ENCODE peak calls at places on chromosomes 5 and 9, in five cellular contexts. N, S, D, G and A are unnamed samples.

GRCh38 chr9:70491798-70492736 is 77.6 kb upstream of the KLF9 start:
- DNase-seq in N (no peak), S (no peak), D (no peak), G (no peak), A (no peak)

GRCh38 chr5:21807953-21808352 is 1045.2 kb downstream of the CDH12 start:
- DNase-seq in N (no peak), S (no peak), D (no peak), G (peak), A (no peak)

GRCh38 chr9:6645153-6646027 is at the start of gene GLDC:
- DNase-seq in N (peak), S (peak), D (peak), G (peak), A (no peak)

GRCh38 chr5:113367586-113367985 is 67.2 kb downstream of the TSSK1B start:
- DNase-seq in N (no peak), S (no peak), D (no peak), G (peak), A (no peak)

GRCh38 chr5:145925353-145925752 is 11.0 kb upstream of the SH3RF2 start:
- DNase-seq in N (no peak), S (no peak), D (no peak), G (peak), A (no peak)

GRCh38 chr9:97786341-97786740 is 66.7 kb upstream of the FOXE1 start:
- DNase-seq in N (no peak), S (no peak), D (no peak), G (peak), A (no peak)

GRCh38 chr5:143968071-143968878 is 156.3 kb downstream of the HMHB1 start:
- DNase-seq in N (no peak), S (no peak), D (peak), G (peak), A (no peak)

GRCh38 chr9:99040911-99041582 is 63.9 kb upstream of the TGFBR1 start:
- DNase-seq in N (no peak), S (no peak), D (no peak), G (peak), A (no peak)

GRCh38 chr9:127207734-127208410 is 56.7 kb upstream of the GARNL3 start:
- DNase-seq in N (peak), S (no peak), D (no peak), G (no peak), A (no peak)

GRCh38 chr9:120365386-120365785 is 214.6 kb downstream of the CDK5RAP2 start:
- DNase-seq in N (no peak), S (no peak), D (no peak), G (no peak), A (no peak)

GRCh38 chr9:33197279-33197678 is 30.1 kb upstream of the B4GALT1 start:
- DNase-seq in N (no peak), S (no peak), D (no peak), G (no peak), A (no peak)
- TF ChIP-seq POLR2AphosphoS5 in N (no peak), S (no peak), D (no peak), G (no peak), A (no peak)

GRCh38 chr5:133205649-133206048 is 153.8 kb downstream of the HSPA4 start:
- DNase-seq in N (no peak), S (no peak), D (no peak), G (no peak), A (no peak)

GRCh38 chr5:133201310-133201709 is 149.5 kb downstream of the HSPA4 start:
- DNase-seq in N (no peak), S (no peak), D (no peak), G (no peak), A (no peak)

GRCh38 chr5:133202066-133202665 is 150.4 kb downstream of the HSPA4 start:
- DNase-seq in N (no peak), S (no peak), D (no peak), G (no peak), A (no peak)

GRCh38 chr5:133203317-133204305 is 151.8 kb downstream of the HSPA4 start:
- DNase-seq in N (no peak), S (no peak), D (no peak), G (no peak), A (no peak)

GRCh38 chr5:133205204-133205603 is 153.4 kb downstream of the HSPA4 start:
- DNase-seq in N (no peak), S (no peak), D (no peak), G (no peak), A (no peak)
- TF ChIP-seq POLR2AphosphoS5 in N (no peak), S (no peak), D (no peak), G (no peak), A (no peak)

DNA sequence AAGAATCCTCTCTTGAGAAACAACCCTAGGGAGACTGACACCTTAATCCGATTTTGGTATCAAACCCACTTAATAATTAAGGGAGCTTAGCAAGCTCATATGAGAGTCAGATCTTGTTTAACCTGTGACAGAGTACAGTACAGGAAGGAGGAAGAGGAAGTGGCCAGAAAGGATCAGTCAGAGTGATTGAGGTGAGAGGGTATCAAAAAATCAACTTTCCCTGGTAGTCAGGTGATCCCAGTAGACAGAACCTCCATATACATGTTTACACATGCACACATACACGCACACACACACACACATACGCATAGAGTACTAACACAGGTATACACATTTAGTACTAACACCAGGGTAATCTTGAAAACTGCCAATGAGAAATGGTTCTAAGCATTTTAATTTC is 56.8 kb downstream of the GLIS3 start:
- DNase-seq in N (no peak), S (no peak), D (no peak), G (no peak), A (no peak)
- TF ChIP-seq POLR2AphosphoS5 in N (no peak), S (no peak), D (no peak), G (no peak), A (no peak)

DNA sequence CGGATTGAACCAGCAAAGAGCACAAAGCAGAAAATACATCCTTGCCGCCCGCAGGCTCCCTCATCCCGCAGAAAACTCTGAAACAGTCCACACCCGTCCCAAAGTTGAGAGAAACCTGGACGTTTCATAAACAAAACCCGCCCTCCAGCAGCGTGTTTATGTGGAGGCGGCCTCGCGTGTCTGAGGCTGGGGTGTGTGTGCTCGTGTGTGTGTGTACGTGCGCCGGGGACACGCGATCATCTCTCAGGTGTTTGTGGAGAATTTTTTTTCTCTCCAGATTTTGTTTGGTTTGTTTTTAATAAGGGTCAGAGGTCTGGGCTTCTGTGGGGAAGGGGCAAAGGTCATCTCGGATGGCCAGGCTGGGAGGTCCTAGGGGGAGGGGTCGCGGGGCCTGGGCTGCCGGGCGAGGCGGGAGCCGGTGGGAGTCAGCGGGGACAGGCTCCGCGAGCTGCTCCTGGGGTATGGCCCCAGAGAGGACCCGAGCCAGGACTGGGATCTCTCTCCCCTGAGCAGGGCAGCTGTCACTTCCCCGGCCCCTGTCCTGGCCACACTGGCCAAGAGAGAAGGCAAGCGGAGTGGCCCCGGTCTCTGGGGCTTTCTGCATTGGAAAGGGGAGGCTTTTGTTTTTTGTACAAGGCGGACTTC is 206.4 kb downstream of the C9orf50 start:
- DNase-seq in N (peak), S (peak), D (no peak), G (peak), A (no peak)
- TF ChIP-seq POLR2AphosphoS5 in N (no peak), S (no peak), D (no peak), G (no peak), A (no peak)

GRCh38 chr5:173020154-173020581 is 36.0 kb upstream of the CREBRF start:
- DNase-seq in N (no peak), S (no peak), D (no peak), G (no peak), A (no peak)

GRCh38 chr5:173018352-173018751 is 34.8 kb downstream of the ATP6V0E1 start:
- DNase-seq in N (no peak), S (no peak), D (no peak), G (no peak), A (peak)

GRCh38 chr5:173016069-173016455 is 32.5 kb downstream of the ATP6V0E1 start:
- DNase-seq in N (no peak), S (no peak), D (no peak), G (no peak), A (no peak)

GRCh38 chr5:173012882-173013281 is 29.3 kb downstream of the ATP6V0E1 start:
- DNase-seq in N (peak), S (no peak), D (no peak), G (no peak), A (peak)

DNA sequence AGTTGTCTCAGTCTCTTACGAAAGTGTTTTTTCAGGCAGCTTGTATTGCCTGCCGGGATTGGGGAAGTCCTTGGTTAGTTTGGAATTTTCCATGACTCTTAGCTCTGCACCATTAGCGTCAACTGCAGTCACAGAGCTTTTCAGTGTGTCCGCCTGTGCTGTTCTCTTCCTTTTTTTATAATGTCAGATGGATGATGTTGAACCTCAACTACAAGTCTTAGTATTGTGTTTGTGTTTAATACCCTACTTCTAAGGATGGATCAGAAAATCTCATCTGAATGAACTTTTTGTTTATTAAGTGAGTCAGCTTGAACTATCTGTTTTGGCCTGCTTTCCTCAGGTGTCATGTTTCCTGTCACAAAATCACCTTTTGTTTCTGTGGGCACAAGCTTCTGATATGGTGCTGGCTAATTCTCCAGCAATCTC is 33.1 kb downstream of the ATP6V0E1 start:
- DNase-seq in N (no peak), S (no peak), D (peak), G (peak), A (peak)
- TF ChIP-seq POLR2AphosphoS5 in N (no peak), S (no peak), D (peak), G (no peak), A (no peak)

GRCh38 chr9:93613791-93614190 is 37.4 kb downstream of the PHF2 start:
- DNase-seq in N (no peak), S (no peak), D (no peak), G (no peak), A (no peak)
- TF ChIP-seq POLR2AphosphoS5 in N (no peak), S (no peak), D (no peak), G (no peak), A (no peak)

GRCh38 chr5:107484261-107484660 is 186.5 kb downstream of the EFNA5 start:
- DNase-seq in N (no peak), S (no peak), D (no peak), G (no peak), A (no peak)
- TF ChIP-seq POLR2AphosphoS5 in N (no peak), S (no peak), D (no peak), G (no peak), A (no peak)